ENCODE peak calls at places on chromosomes 5 and 9, in four cellular contexts. P is cardiac muscle cell, F is HEK293T, K is mesothelial cell of epicardium. W is an unnamed sample.

GRCh38 chr5:147949711-147950573 is 43.6 kb upstream of the C5orf46 start:
- DNase-seq in F (peak; percentile 32), K (no peak), P (peak; percentile 62), W (peak; percentile 55)

GRCh38 chr5:127934791-127935256 is 148.7 kb upstream of the SLC12A2 start:
- DNase-seq in K (no peak), F (peak; percentile 17), P (no peak), W (peak; percentile 76)

GRCh38 chr5:82924241-82924989 is 152.8 kb downstream of the TMEM167A start:
- DNase-seq in F (no peak), K (no peak), P (no peak), W (no peak)

GRCh38 chr9:118896356-118897000 is 472.8 kb downstream of the BRINP1 start:
- DNase-seq in P (peak; percentile 14), K (no peak), F (no peak), W (no peak)

GRCh38 chr5:28808967-28809810 is 1770.8 kb upstream of the CDH9 start:
- DNase-seq in K (no peak), F (no peak), P (no peak), W (no peak)

GRCh38 chr9:76592105-76593010 is 133.4 kb downstream of the GCNT1 start:
- DNase-seq in P (no peak), F (no peak), K (no peak), W (no peak)

GRCh38 chr5:180331647-180331950 is 21.5 kb downstream of the GFPT2 start:
- DNase-seq in K (no peak), P (no peak), F (no peak), W (no peak)

GRCh38 chr9:22010881-22011625 is 1.9 kb upstream of the CDKN2B start:
- DNase-seq in K (no peak), P (peak; percentile 86), F (no peak), W (no peak)

GRCh38 chr5:61659221-61659696 is 327.2 kb downstream of the ZSWIM6 start:
- DNase-seq in F (no peak), P (peak; percentile 79), K (no peak), W (no peak)

GRCh38 chr5:147805030-147805454 is 22.5 kb upstream of the JAKMIP2 start:
- DNase-seq in P (no peak), F (no peak), K (no peak), W (no peak)

GRCh38 chr9:33029106-33029788 is 4.2 kb downstream of the DNAJA1 start:
- DNase-seq in K (no peak), P (no peak), F (no peak), W (no peak)

GRCh38 chr5:179805529-179806249 is 977 bp downstream of the MGAT4B start:
- DNase-seq in P (peak; percentile 61), F (peak; percentile 49), K (no peak), W (no peak)

GRCh38 chr5:172076783-172077244 is 70.4 kb upstream of the FBXW11 start:
- DNase-seq in F (no peak), K (no peak), P (no peak), W (no peak)

GRCh38 chr5:2748841-2749513 is 2.5 kb downstream of the IRX2 start:
- DNase-seq in P (no peak), F (no peak), K (no peak), W (no peak)

GRCh38 chr5:177553671-177554429 is 513 bp downstream of the FAM193B start:
- DNase-seq in K (peak; percentile 36), P (peak; percentile 51), F (peak; percentile 71), W (no peak)

GRCh38 chr9:35811364-35812024 is 568 bp downstream of the SPAG8 start:
- DNase-seq in K (no peak), P (no peak), F (no peak), W (no peak)

GRCh38 chr5:135979510-135979909 is 24.7 kb upstream of the LECT2 start:
- DNase-seq in F (no peak), K (no peak), P (no peak), W (peak; percentile 82)

GRCh38 chr5:1763548-1763911 is 36.1 kb downstream of the MRPL36 start:
- DNase-seq in K (no peak), F (peak; percentile 51), P (peak; percentile 77), W (peak; percentile 50)